ENCODE peak calls at places on chromosomes 1 and 21, in four cellular contexts. One of them, this sample, is unnamed.

GRCh38 chr1:154342836-154343472 is 17.6 kb downstream of the ATP8B2 start:
- DNase-seq in lower leg skin: no peak
- DNase-seq in T follicular helper cell: peak; percentile 52
- DNase-seq in M059J: no peak
- DNase-seq in this sample: no peak

GRCh38 chr21:42520628-42521253 is 7.1 kb downstream of the SLC37A1 start:
- DNase-seq in lower leg skin: peak; percentile 77
- DNase-seq in M059J: no peak
- DNase-seq in T follicular helper cell: no peak
- DNase-seq in this sample: no peak

GRCh38 chr21:33760641-33761103 is 118.4 kb downstream of the ITSN1 start:
- DNase-seq in M059J: peak; percentile 79
- DNase-seq in lower leg skin: no peak
- DNase-seq in T follicular helper cell: no peak
- DNase-seq in this sample: peak; percentile 86

GRCh38 chr1:42305639-42306038 is 29.4 kb downstream of the FOXJ3 start:
- DNase-seq in M059J: peak; percentile 18
- DNase-seq in T follicular helper cell: no peak
- DNase-seq in lower leg skin: no peak
- DNase-seq in this sample: peak; percentile 54

GRCh38 chr1:229339086-229339485 is 3.8 kb downstream of the CCSAP start:
- DNase-seq in T follicular helper cell: no peak
- DNase-seq in M059J: no peak
- DNase-seq in lower leg skin: no peak
- DNase-seq in this sample: no peak

GRCh38 chr1:7117599-7118281 is 332.5 kb downstream of the CAMTA1 start:
- DNase-seq in M059J: peak; percentile 100
- DNase-seq in T follicular helper cell: no peak
- DNase-seq in lower leg skin: no peak
- DNase-seq in this sample: peak; percentile 94

GRCh38 chr1:110675060-110675791 is 486 bp upstream of the KCNA3 start:
- DNase-seq in T follicular helper cell: no peak
- DNase-seq in lower leg skin: peak; percentile 78
- DNase-seq in M059J: no peak
- DNase-seq in this sample: no peak

GRCh38 chr1:151314137-151314875 is 12.9 kb downstream of the PI4KB start:
- DNase-seq in M059J: peak; percentile 87
- DNase-seq in T follicular helper cell: no peak
- DNase-seq in lower leg skin: peak; percentile 94
- DNase-seq in this sample: peak; percentile 87

GRCh38 chr1:61448934-61449368 is 276.0 kb downstream of the TM2D1 start:
- DNase-seq in M059J: no peak
- DNase-seq in lower leg skin: peak; percentile 96
- DNase-seq in T follicular helper cell: no peak
- DNase-seq in this sample: no peak

GRCh38 chr1:84406209-84406917 is 8.1 kb downstream of the DNASE2B start:
- DNase-seq in M059J: peak; percentile 79
- DNase-seq in lower leg skin: no peak
- DNase-seq in T follicular helper cell: no peak
- DNase-seq in this sample: peak; percentile 46

GRCh38 chr1:6979003-6979577 is 193.8 kb downstream of the CAMTA1 start:
- DNase-seq in T follicular helper cell: no peak
- DNase-seq in lower leg skin: no peak
- DNase-seq in M059J: no peak
- DNase-seq in this sample: no peak

GRCh38 chr1:89939693-89940438 is 55.0 kb upstream of the ZNF326 start:
- DNase-seq in T follicular helper cell: no peak
- DNase-seq in lower leg skin: no peak
- DNase-seq in M059J: no peak
- DNase-seq in this sample: no peak

GRCh38 chr1:20848162-20848561 is 61.1 kb upstream of the HP1BP3 start:
- DNase-seq in M059J: peak; percentile 61
- DNase-seq in lower leg skin: no peak
- DNase-seq in T follicular helper cell: no peak
- DNase-seq in this sample: peak; percentile 49